ENCODE peak calls at places on chromosomes 13 and 19, in six cellular contexts. One of them, this sample, is unnamed.

GRCh38 chr13:41306271-41307150 is 4.6 kb upstream of the NAA16 start:
- DNase-seq in Peyer's patch: no peak
- DNase-seq in progenitor cell of endocrine pancreas: no peak
- DNase-seq in foreskin fibroblast: no peak
- DNase-seq in HCT116: no peak
- DNase-seq in breast epithelium: no peak
- DNase-seq in this sample: no peak

GRCh38 chr19:48630289-48631036 is 6.7 kb downstream of the DBP start:
- DNase-seq in Peyer's patch: no peak
- DNase-seq in progenitor cell of endocrine pancreas: no peak
- DNase-seq in foreskin fibroblast: peak
- DNase-seq in HCT116: no peak
- DNase-seq in breast epithelium: no peak
- DNase-seq in this sample: no peak

GRCh38 chr19:58277748-58278147 is 1.0 kb upstream of the ZNF8 start:
- DNase-seq in Peyer's patch: no peak
- DNase-seq in progenitor cell of endocrine pancreas: no peak
- DNase-seq in foreskin fibroblast: no peak
- DNase-seq in HCT116: no peak
- DNase-seq in breast epithelium: no peak
- DNase-seq in this sample: no peak

GRCh38 chr19:29378543-29379105 is 147.2 kb upstream of the VSTM2B start:
- DNase-seq in Peyer's patch: no peak
- DNase-seq in progenitor cell of endocrine pancreas: peak
- DNase-seq in foreskin fibroblast: no peak
- DNase-seq in HCT116: no peak
- DNase-seq in breast epithelium: peak
- DNase-seq in this sample: no peak

GRCh38 chr13:27183561-27184147 is 12.0 kb upstream of the USP12 start:
- DNase-seq in Peyer's patch: no peak
- DNase-seq in progenitor cell of endocrine pancreas: no peak
- DNase-seq in foreskin fibroblast: peak
- DNase-seq in HCT116: no peak
- DNase-seq in breast epithelium: no peak
- DNase-seq in this sample: no peak

GRCh38 chr13:19152403-19152802 is 29.2 kb downstream of the TUBA3C start:
- DNase-seq in Peyer's patch: no peak
- DNase-seq in progenitor cell of endocrine pancreas: no peak
- DNase-seq in foreskin fibroblast: no peak
- DNase-seq in HCT116: no peak
- DNase-seq in breast epithelium: no peak
- DNase-seq in this sample: no peak

GRCh38 chr19:7872306-7873204 is 1.6 kb downstream of the PRR36 start:
- DNase-seq in Peyer's patch: no peak
- DNase-seq in progenitor cell of endocrine pancreas: no peak
- DNase-seq in foreskin fibroblast: no peak
- DNase-seq in HCT116: no peak
- DNase-seq in breast epithelium: no peak
- DNase-seq in this sample: no peak

GRCh38 chr19:2511991-2512390 is 36.1 kb downstream of the GADD45B start:
- DNase-seq in Peyer's patch: no peak
- DNase-seq in progenitor cell of endocrine pancreas: no peak
- DNase-seq in foreskin fibroblast: no peak
- DNase-seq in HCT116: no peak
- DNase-seq in breast epithelium: no peak
- DNase-seq in this sample: no peak

GRCh38 chr13:95710313-95710712 is 33.4 kb downstream of the DNAJC3 start:
- DNase-seq in Peyer's patch: no peak
- DNase-seq in progenitor cell of endocrine pancreas: no peak
- DNase-seq in foreskin fibroblast: peak
- DNase-seq in HCT116: no peak
- DNase-seq in breast epithelium: no peak
- DNase-seq in this sample: no peak

GRCh38 chr13:106873810-106874209 is 305.9 kb upstream of the ARGLU1 start:
- DNase-seq in Peyer's patch: no peak
- DNase-seq in progenitor cell of endocrine pancreas: no peak
- DNase-seq in foreskin fibroblast: no peak
- DNase-seq in HCT116: no peak
- DNase-seq in breast epithelium: no peak
- DNase-seq in this sample: no peak

GRCh38 chr19:44548736-44549135 is 19.3 kb upstream of the CEACAM20 start:
- DNase-seq in Peyer's patch: no peak
- DNase-seq in progenitor cell of endocrine pancreas: no peak
- DNase-seq in foreskin fibroblast: no peak
- DNase-seq in HCT116: no peak
- DNase-seq in breast epithelium: no peak
- DNase-seq in this sample: no peak

GRCh38 chr13:80047406-80047805 is 293.5 kb downstream of the SPRY2 start:
- DNase-seq in Peyer's patch: no peak
- DNase-seq in progenitor cell of endocrine pancreas: no peak
- DNase-seq in foreskin fibroblast: peak
- DNase-seq in HCT116: no peak
- DNase-seq in breast epithelium: no peak
- DNase-seq in this sample: no peak

GRCh38 chr13:95858286-95859075 is 181.5 kb downstream of the DNAJC3 start:
- DNase-seq in Peyer's patch: no peak
- DNase-seq in progenitor cell of endocrine pancreas: no peak
- DNase-seq in foreskin fibroblast: peak
- DNase-seq in HCT116: no peak
- DNase-seq in breast epithelium: no peak
- DNase-seq in this sample: no peak

GRCh38 chr19:17721821-17722220 is 2.5 kb downstream of the MAP1S start:
- DNase-seq in Peyer's patch: no peak
- DNase-seq in progenitor cell of endocrine pancreas: no peak
- DNase-seq in foreskin fibroblast: peak
- DNase-seq in HCT116: no peak
- DNase-seq in breast epithelium: no peak
- DNase-seq in this sample: no peak

GRCh38 chr19:56348289-56348877 is 33.7 kb upstream of the ZSCAN5A start:
- DNase-seq in Peyer's patch: no peak
- DNase-seq in progenitor cell of endocrine pancreas: no peak
- DNase-seq in foreskin fibroblast: peak
- DNase-seq in HCT116: peak
- DNase-seq in breast epithelium: no peak
- DNase-seq in this sample: no peak

GRCh38 chr19:1318678-1319471 is 33.2 kb downstream of the EFNA2 start:
- DNase-seq in Peyer's patch: no peak
- DNase-seq in progenitor cell of endocrine pancreas: no peak
- DNase-seq in foreskin fibroblast: no peak
- DNase-seq in HCT116: no peak
- DNase-seq in breast epithelium: no peak
- DNase-seq in this sample: peak

GRCh38 chr13:111659842-111660241 is 339.4 kb downstream of the TEX29 start:
- DNase-seq in Peyer's patch: no peak
- DNase-seq in progenitor cell of endocrine pancreas: no peak
- DNase-seq in foreskin fibroblast: no peak
- DNase-seq in HCT116: no peak
- DNase-seq in breast epithelium: no peak
- DNase-seq in this sample: no peak

GRCh38 chr13:91357613-91358383 is 10.3 kb downstream of the MIR17HG start:
- DNase-seq in Peyer's patch: no peak
- DNase-seq in progenitor cell of endocrine pancreas: no peak
- DNase-seq in foreskin fibroblast: no peak
- DNase-seq in HCT116: no peak
- DNase-seq in breast epithelium: no peak
- DNase-seq in this sample: no peak
- TF ChIP-seq CTCF in Peyer's patch: no peak
- TF ChIP-seq CTCF in progenitor cell of endocrine pancreas: no peak
- TF ChIP-seq CTCF in foreskin fibroblast: no peak
- TF ChIP-seq CTCF in HCT116: no peak
- TF ChIP-seq CTCF in breast epithelium: no peak
- TF ChIP-seq CTCF in this sample: no peak

GRCh38 chr13:92963029-92963428 is 263.6 kb upstream of the GPC6 start:
- DNase-seq in Peyer's patch: no peak
- DNase-seq in progenitor cell of endocrine pancreas: no peak
- DNase-seq in foreskin fibroblast: peak
- DNase-seq in HCT116: no peak
- DNase-seq in breast epithelium: no peak
- DNase-seq in this sample: no peak

GRCh38 chr13:92972751-92973150 is 253.9 kb upstream of the GPC6 start:
- DNase-seq in Peyer's patch: no peak
- DNase-seq in progenitor cell of endocrine pancreas: no peak
- DNase-seq in foreskin fibroblast: no peak
- DNase-seq in HCT116: no peak
- DNase-seq in breast epithelium: no peak
- DNase-seq in this sample: no peak

GRCh38 chr13:92966341-92966740 is 260.3 kb upstream of the GPC6 start:
- DNase-seq in Peyer's patch: no peak
- DNase-seq in progenitor cell of endocrine pancreas: no peak
- DNase-seq in foreskin fibroblast: no peak
- DNase-seq in HCT116: no peak
- DNase-seq in breast epithelium: no peak
- DNase-seq in this sample: no peak

GRCh38 chr13:92966900-92967299 is 259.7 kb upstream of the GPC6 start:
- DNase-seq in Peyer's patch: no peak
- DNase-seq in progenitor cell of endocrine pancreas: no peak
- DNase-seq in foreskin fibroblast: no peak
- DNase-seq in HCT116: no peak
- DNase-seq in breast epithelium: no peak
- DNase-seq in this sample: no peak

DNA sequence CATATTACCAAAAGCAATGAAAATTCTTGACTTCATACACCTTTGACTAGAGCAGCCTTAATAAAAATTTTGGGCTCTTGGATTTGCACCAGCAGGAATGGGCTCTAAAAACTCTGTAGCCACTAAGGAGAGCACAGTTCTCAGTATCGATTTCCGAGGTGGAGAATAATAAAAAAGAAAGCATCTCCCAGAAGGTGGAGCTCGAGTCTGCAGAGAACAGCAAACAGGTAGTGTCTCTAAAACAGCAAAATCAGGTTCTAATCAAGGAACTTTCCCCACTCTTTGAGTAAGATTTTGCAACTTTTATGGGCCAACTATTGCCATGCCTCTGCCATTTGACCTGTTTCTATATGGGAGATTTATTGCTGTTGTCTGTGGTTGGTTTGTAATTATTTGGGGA is 258.7 kb upstream of the GPC6 start:
- DNase-seq in Peyer's patch: no peak
- DNase-seq in progenitor cell of endocrine pancreas: no peak
- DNase-seq in foreskin fibroblast: peak
- DNase-seq in HCT116: no peak
- DNase-seq in breast epithelium: no peak
- DNase-seq in this sample: no peak
- TF ChIP-seq CTCF in Peyer's patch: no peak
- TF ChIP-seq CTCF in progenitor cell of endocrine pancreas: no peak
- TF ChIP-seq CTCF in foreskin fibroblast: peak
- TF ChIP-seq CTCF in HCT116: no peak
- TF ChIP-seq CTCF in breast epithelium: no peak
- TF ChIP-seq CTCF in this sample: no peak

GRCh38 chr13:33015791-33016323 is 366 bp upstream of the KL start:
- DNase-seq in Peyer's patch: no peak
- DNase-seq in progenitor cell of endocrine pancreas: no peak
- DNase-seq in foreskin fibroblast: no peak
- DNase-seq in HCT116: no peak
- DNase-seq in breast epithelium: peak
- DNase-seq in this sample: peak

GRCh38 chr13:33016414-33017409 is at the start of gene KL:
- DNase-seq in Peyer's patch: no peak
- DNase-seq in progenitor cell of endocrine pancreas: peak
- DNase-seq in foreskin fibroblast: peak
- DNase-seq in HCT116: no peak
- DNase-seq in breast epithelium: no peak
- DNase-seq in this sample: peak

GRCh38 chr13:33018886-33019285 is 2.7 kb downstream of the KL start:
- DNase-seq in Peyer's patch: no peak
- DNase-seq in progenitor cell of endocrine pancreas: no peak
- DNase-seq in foreskin fibroblast: no peak
- DNase-seq in HCT116: no peak
- DNase-seq in breast epithelium: no peak
- DNase-seq in this sample: no peak

GRCh38 chr13:33015275-33015674 is 948 bp upstream of the KL start:
- DNase-seq in Peyer's patch: no peak
- DNase-seq in progenitor cell of endocrine pancreas: no peak
- DNase-seq in foreskin fibroblast: no peak
- DNase-seq in HCT116: no peak
- DNase-seq in breast epithelium: no peak
- DNase-seq in this sample: no peak

GRCh38 chr13:33017410-33017929 is 1.2 kb downstream of the KL start:
- DNase-seq in Peyer's patch: no peak
- DNase-seq in progenitor cell of endocrine pancreas: no peak
- DNase-seq in foreskin fibroblast: no peak
- DNase-seq in HCT116: no peak
- DNase-seq in breast epithelium: no peak
- DNase-seq in this sample: peak
- TF ChIP-seq CTCF in Peyer's patch: peak
- TF ChIP-seq CTCF in progenitor cell of endocrine pancreas: peak
- TF ChIP-seq CTCF in foreskin fibroblast: peak
- TF ChIP-seq CTCF in HCT116: no peak
- TF ChIP-seq CTCF in breast epithelium: peak
- TF ChIP-seq CTCF in this sample: peak

GRCh38 chr19:51365211-51366049 is 758 bp downstream of the ETFB start:
- DNase-seq in Peyer's patch: no peak
- DNase-seq in progenitor cell of endocrine pancreas: no peak
- DNase-seq in foreskin fibroblast: peak
- DNase-seq in HCT116: no peak
- DNase-seq in breast epithelium: no peak
- DNase-seq in this sample: no peak

GRCh38 chr19:51366050-51366998 is at the start of gene ETFB:
- DNase-seq in Peyer's patch: peak
- DNase-seq in progenitor cell of endocrine pancreas: peak
- DNase-seq in foreskin fibroblast: peak
- DNase-seq in HCT116: peak
- DNase-seq in breast epithelium: peak
- DNase-seq in this sample: peak

GRCh38 chr19:51368366-51369282 is at the start of gene CLDND2:
- DNase-seq in Peyer's patch: no peak
- DNase-seq in progenitor cell of endocrine pancreas: no peak
- DNase-seq in foreskin fibroblast: no peak
- DNase-seq in HCT116: no peak
- DNase-seq in breast epithelium: no peak
- DNase-seq in this sample: no peak

GRCh38 chr19:51366999-51367564 is 894 bp upstream of the ETFB start:
- DNase-seq in Peyer's patch: peak
- DNase-seq in progenitor cell of endocrine pancreas: peak
- DNase-seq in foreskin fibroblast: no peak
- DNase-seq in HCT116: no peak
- DNase-seq in breast epithelium: no peak
- DNase-seq in this sample: peak

DNA sequence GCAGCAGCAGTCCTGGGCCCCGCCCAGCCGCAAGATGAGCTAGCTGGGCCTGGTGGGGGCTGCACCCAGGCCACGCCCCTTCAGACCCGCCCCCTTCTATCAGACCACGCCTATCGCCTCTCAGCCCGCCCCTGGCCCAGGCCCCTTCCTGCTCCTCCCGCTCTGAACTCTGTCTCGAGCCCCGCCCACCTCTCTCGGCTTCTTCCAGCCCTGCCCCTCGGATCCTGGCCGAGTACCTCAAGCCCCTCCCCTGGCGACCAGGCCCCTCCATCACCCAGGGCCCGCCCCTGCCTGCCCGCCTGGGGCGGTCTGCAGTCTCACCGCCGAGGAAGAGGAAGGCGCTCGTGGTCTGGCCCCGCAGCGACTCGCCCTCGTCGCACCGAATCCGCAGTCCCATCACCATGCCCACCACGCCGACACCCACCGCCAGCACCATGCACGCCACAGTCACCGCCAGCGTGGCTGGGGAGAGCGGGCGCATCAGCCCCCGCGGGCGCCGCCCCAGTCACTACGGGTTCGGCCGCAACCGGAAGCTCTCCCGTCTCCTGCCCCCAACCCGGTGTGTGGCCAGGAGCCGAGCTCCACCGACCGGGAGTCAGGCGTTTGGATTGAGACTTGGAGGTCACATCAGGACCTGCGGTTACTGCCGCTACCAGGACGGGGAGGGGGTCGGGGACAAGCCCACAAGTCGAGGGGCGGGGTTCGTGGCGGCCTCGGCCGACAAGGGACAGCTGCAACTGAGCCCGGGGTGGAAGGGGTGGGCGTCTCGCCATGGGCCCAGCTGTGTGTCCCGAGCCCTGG is 1.0 kb downstream of the CLDND2 start:
- DNase-seq in Peyer's patch: peak
- DNase-seq in progenitor cell of endocrine pancreas: peak
- DNase-seq in foreskin fibroblast: peak
- DNase-seq in HCT116: peak
- DNase-seq in breast epithelium: peak
- DNase-seq in this sample: peak
- TF ChIP-seq CTCF in Peyer's patch: no peak
- TF ChIP-seq CTCF in progenitor cell of endocrine pancreas: no peak
- TF ChIP-seq CTCF in foreskin fibroblast: no peak
- TF ChIP-seq CTCF in HCT116: no peak
- TF ChIP-seq CTCF in breast epithelium: no peak
- TF ChIP-seq CTCF in this sample: no peak